ENCODE peak calls at places on chromosomes 3 and 15, in nine cellular contexts. N, J, A, O, W, B, Z, T and L are unnamed samples.

GRCh38 chr3:182148360-182148759 is 436.6 kb downstream of the SOX2 start:
- DNase-seq in T (no peak), Z (no peak), B (no peak), J (no peak), N (no peak), A (no peak), W (no peak), O (no peak), L (no peak)

GRCh38 chr3:13655074-13655913 is 106.4 kb downstream of the FBLN2 start:
- DNase-seq in N (peak; percentile 54), Z (no peak), J (peak; percentile 29), W (peak; percentile 53), B (peak; percentile 90), A (peak; percentile 26), T (no peak), O (no peak), L (peak; percentile 99)

GRCh38 chr15:40306371-40306770 is 1.4 kb downstream of the PLCB2 start:
- DNase-seq in N (no peak), O (no peak), B (no peak), A (no peak), T (no peak), J (no peak), W (no peak), Z (no peak), L (no peak)

GRCh38 chr3:56725175-56725574 is 42.1 kb upstream of the TASOR start:
- DNase-seq in Z (no peak), W (no peak), J (no peak), A (no peak), B (no peak), O (no peak), N (no peak), T (no peak), L (no peak)

GRCh38 chr15:68768321-68768720 is 52.4 kb downstream of the ANP32A start:
- DNase-seq in J (peak; percentile 21), O (no peak), B (no peak), Z (no peak), A (no peak), W (peak; percentile 38), T (no peak), N (no peak), L (no peak)

GRCh38 chr3:38726751-38727150 is 77.3 kb upstream of the SCN5A start:
- DNase-seq in T (no peak), N (no peak), W (no peak), J (no peak), B (no peak), O (no peak), Z (no peak), A (no peak), L (no peak)

GRCh38 chr3:52742418-52743041 is 28.2 kb downstream of the NEK4 start:
- DNase-seq in W (peak; percentile 33), A (peak; percentile 52), N (peak; percentile 61), O (no peak), T (no peak), J (no peak), B (peak; percentile 66), Z (peak; percentile 48), L (peak; percentile 50)

GRCh38 chr3:129577925-129578742 is 28.3 kb downstream of the PLXND1 start:
- DNase-seq in B (no peak), Z (peak; percentile 92), W (no peak), T (no peak), A (peak; percentile 78), J (no peak), N (no peak), O (no peak), L (no peak)

GRCh38 chr3:1561397-1561796 is 468.6 kb downstream of the CNTN6 start:
- DNase-seq in Z (no peak), W (no peak), O (no peak), T (no peak), A (no peak), J (no peak), B (no peak), N (no peak), L (no peak)

GRCh38 chr3:42101048-42101447 is 9.9 kb downstream of the TRAK1 start:
- DNase-seq in N (peak; percentile 76), O (peak; percentile 76), T (no peak), A (no peak), J (no peak), W (peak; percentile 21), Z (no peak), B (peak; percentile 86), L (no peak)

GRCh38 chr3:25783661-25784512 is 644 bp upstream of the NGLY1 start:
- DNase-seq in B (peak; percentile 10), Z (peak; percentile 73), T (peak; percentile 21), J (peak; percentile 77), O (peak; percentile 80), N (peak; percentile 53), W (peak; percentile 56), A (peak; percentile 78), L (peak; percentile 61)

GRCh38 chr3:155744626-155745324 is at the start of gene PLCH1:
- DNase-seq in J (peak; percentile 89), A (peak; percentile 87), N (peak; percentile 55), T (peak; percentile 42), Z (peak; percentile 44), B (peak; percentile 80), O (peak; percentile 77), W (peak; percentile 80), L (peak; percentile 68)

GRCh38 chr3:168093229-168093628 is 2.5 kb downstream of the GOLIM4 start:
- DNase-seq in A (no peak), N (no peak), J (no peak), Z (peak; percentile 40), W (no peak), T (no peak), O (no peak), B (no peak), L (no peak)

GRCh38 chr3:32313723-32314473 is 75.4 kb downstream of the CMTM8 start:
- DNase-seq in T (no peak), W (no peak), O (no peak), B (no peak), J (no peak), Z (no peak), N (peak; percentile 33), A (no peak), L (peak; percentile 61)

GRCh38 chr3:32336123-32336518 is 55.5 kb upstream of the CMTM7 start:
- DNase-seq in J (no peak), O (no peak), B (no peak), W (no peak), T (no peak), Z (no peak), A (no peak), N (no peak), L (no peak)

GRCh38 chr3:32347286-32348125 is 44.1 kb upstream of the CMTM7 start:
- DNase-seq in Z (no peak), A (no peak), T (no peak), W (no peak), J (no peak), O (no peak), N (peak; percentile 50), B (no peak), L (no peak)

GRCh38 chr3:189685854-189686253 is 54.7 kb downstream of the TP63 start:
- DNase-seq in O (no peak), Z (no peak), N (peak; percentile 56), J (no peak), A (no peak), B (peak; percentile 53), T (no peak), W (peak; percentile 72), L (no peak)

GRCh38 chr3:53320697-53321096 is 26.6 kb downstream of the DCP1A start:
- DNase-seq in T (no peak), A (no peak), J (no peak), Z (no peak), B (peak; percentile 8), O (no peak), N (no peak), W (no peak), L (no peak)

GRCh38 chr15:78347586-78348543 is 7.7 kb downstream of the CRABP1 start:
- DNase-seq in Z (no peak), W (no peak), T (peak; percentile 75), O (no peak), A (no peak), J (no peak), N (peak; percentile 13), B (no peak), L (no peak)

GRCh38 chr15:37880009-37880834 is 54.2 kb upstream of the TMCO5A start:
- DNase-seq in J (peak; percentile 43), A (peak; percentile 49), Z (peak; percentile 31), O (no peak), B (peak; percentile 38), N (peak; percentile 78), T (no peak), W (peak; percentile 22), L (no peak)

GRCh38 chr3:165191476-165191875 is 4.7 kb downstream of the SLITRK3 start:
- DNase-seq in W (no peak), Z (no peak), B (no peak), O (no peak), T (no peak), N (no peak), J (no peak), A (no peak), L (no peak)

GRCh38 chr15:76973362-76973743 is 21.6 kb upstream of the PSTPIP1 start:
- DNase-seq in B (peak; percentile 52), W (peak; percentile 45), J (no peak), O (no peak), T (no peak), Z (peak; percentile 59), A (peak; percentile 83), N (peak; percentile 74), L (peak; percentile 29)

GRCh38 chr15:20348291-20348899 is 193.2 kb downstream of the GOLGA6L6 start:
- DNase-seq in Z (no peak), T (no peak), A (no peak), J (no peak), O (no peak), N (no peak), B (peak; percentile 34), W (peak; percentile 20), L (no peak)